ENCODE peak calls at places on chromosomes 1 and 21, in nine cellular contexts. I, Y, Q, J, B, D, W, R and S are unnamed samples.
A peak's percentile ranks its signal among the peaks of the same experiment; 100 is the strongest.

GRCh38 chr1:35243681-35244080 is 24.8 kb upstream of the ZMYM4 start:
- DNase-seq in B (no peak), W (no peak), R (no peak), Y (no peak), D (no peak), Q (no peak), J (no peak), I (no peak), S (no peak)

GRCh38 chr21:29347274-29347681 is 48.6 kb downstream of the BACH1 start:
- DNase-seq in B (no peak), R (no peak), D (no peak), Y (no peak), I (no peak), J (no peak), W (no peak), Q (no peak), S (no peak)

GRCh38 chr1:107464827-107465226 is 324.0 kb downstream of the NTNG1 start:
- DNase-seq in W (no peak), Y (no peak), B (no peak), Q (no peak), R (no peak), J (no peak), D (no peak), I (no peak), S (no peak)

GRCh38 chr1:48001696-48002095 is 4.5 kb upstream of the TRABD2B start:
- DNase-seq in W (no peak), Y (no peak), J (no peak), B (no peak), I (no peak), Q (no peak), D (no peak), R (no peak), S (no peak)

GRCh38 chr21:36830041-36830440 is 131.1 kb downstream of the SIM2 start:
- DNase-seq in R (no peak), W (no peak), B (no peak), J (no peak), I (no peak), Y (no peak), Q (no peak), D (no peak), S (no peak)

GRCh38 chr1:172928412-172928811 is 122.3 kb downstream of the TNFSF18 start:
- DNase-seq in Y (no peak), Q (no peak), J (no peak), I (peak; percentile 92), W (no peak), R (no peak), B (no peak), D (no peak), S (no peak)

GRCh38 chr1:185045793-185046441 is 559 bp downstream of the RNF2 start:
- DNase-seq in R (no peak), I (peak; percentile 21), Q (peak; percentile 12), Y (peak; percentile 44), B (no peak), D (no peak), J (no peak), W (no peak), S (no peak)

GRCh38 chr1:27349784-27350672 is 8.2 kb downstream of the SYTL1 start:
- DNase-seq in Q (no peak), Y (peak; percentile 83), D (no peak), R (no peak), J (no peak), B (no peak), I (peak; percentile 66), W (no peak), S (no peak)

GRCh38 chr1:111660204-111661150 is 40.9 kb downstream of the RAP1A start:
- DNase-seq in Q (no peak), Y (peak; percentile 38), J (no peak), W (no peak), I (peak; percentile 43), B (peak; percentile 14), D (no peak), R (no peak), S (no peak)

GRCh38 chr1:3685906-3686305 is 33.6 kb downstream of the TP73 start:
- DNase-seq in W (no peak), Q (no peak), D (no peak), R (no peak), B (no peak), J (no peak), Y (no peak), I (no peak), S (no peak)